ENCODE peak calls at places on chromosomes 1 and 21, in seven cellular contexts. One of them, this sample, is unnamed. For H3K4me1, the result is how much of the 10 kb centered on the place peaks cover.

GRCh38 chr1:81225769-81226602 is 574.7 kb upstream of the ADGRL2 start:
- DNase-seq in breast epithelium: no peak
- DNase-seq in HCT116: no peak
- DNase-seq in tibial nerve: no peak
- DNase-seq in body of pancreas: no peak
- DNase-seq in heart left ventricle: no peak
- DNase-seq in ovary: no peak
- DNase-seq in this sample: no peak

GRCh38 chr1:147185442-147185841 is 13.2 kb upstream of the PRKAB2 start:
- DNase-seq in tibial nerve: no peak
- DNase-seq in ovary: no peak
- DNase-seq in breast epithelium: no peak
- DNase-seq in body of pancreas: no peak
- DNase-seq in HCT116: no peak
- DNase-seq in heart left ventricle: no peak
- DNase-seq in this sample: no peak

GRCh38 chr1:85884372-85885035 is 176.3 kb upstream of the ZNHIT6 start:
- DNase-seq in tibial nerve: no peak
- DNase-seq in ovary: no peak
- DNase-seq in heart left ventricle: no peak
- DNase-seq in breast epithelium: no peak
- DNase-seq in HCT116: no peak
- DNase-seq in body of pancreas: no peak
- DNase-seq in this sample: no peak

GRCh38 chr1:88774151-88774556 is 90.1 kb downstream of the PKN2 start:
- DNase-seq in breast epithelium: no peak
- DNase-seq in heart left ventricle: no peak
- DNase-seq in body of pancreas: no peak
- DNase-seq in HCT116: peak
- DNase-seq in ovary: no peak
- DNase-seq in tibial nerve: no peak
- DNase-seq in this sample: no peak

GRCh38 chr1:154148787-154149186 is 6.1 kb downstream of the NUP210L start:
- DNase-seq in ovary: no peak
- DNase-seq in body of pancreas: no peak
- DNase-seq in HCT116: no peak
- DNase-seq in breast epithelium: no peak
- DNase-seq in tibial nerve: no peak
- DNase-seq in heart left ventricle: no peak
- DNase-seq in this sample: no peak

GRCh38 chr1:21576031-21576797 is 67.0 kb downstream of the ALPL start:
- DNase-seq in heart left ventricle: no peak
- DNase-seq in body of pancreas: no peak
- DNase-seq in tibial nerve: no peak
- DNase-seq in ovary: no peak
- DNase-seq in HCT116: no peak
- DNase-seq in breast epithelium: no peak
- DNase-seq in this sample: no peak

GRCh38 chr1:224753491-224753890 is 137.4 kb downstream of the CNIH3 start:
- DNase-seq in ovary: no peak
- DNase-seq in tibial nerve: no peak
- DNase-seq in body of pancreas: no peak
- DNase-seq in breast epithelium: no peak
- DNase-seq in HCT116: no peak
- DNase-seq in heart left ventricle: no peak
- DNase-seq in this sample: no peak

GRCh38 chr1:213982814-213983588 is 4.8 kb upstream of the PROX1 start:
- DNase-seq in heart left ventricle: peak
- DNase-seq in body of pancreas: peak
- DNase-seq in tibial nerve: no peak
- DNase-seq in ovary: no peak
- DNase-seq in HCT116: no peak
- DNase-seq in breast epithelium: no peak
- DNase-seq in this sample: no peak

GRCh38 chr1:110237406-110238152 is 27.5 kb downstream of the KCNC4 start:
- DNase-seq in HCT116: no peak
- DNase-seq in tibial nerve: no peak
- DNase-seq in heart left ventricle: peak
- DNase-seq in breast epithelium: no peak
- DNase-seq in ovary: no peak
- DNase-seq in body of pancreas: no peak
- DNase-seq in this sample: no peak

GRCh38 chr1:100542264-100542663 is 4.3 kb downstream of the GPR88 start:
- DNase-seq in HCT116: no peak
- DNase-seq in heart left ventricle: no peak
- DNase-seq in ovary: no peak
- DNase-seq in tibial nerve: no peak
- DNase-seq in breast epithelium: no peak
- DNase-seq in body of pancreas: no peak
- DNase-seq in this sample: no peak

GRCh38 chr1:174497461-174497860 is 49.7 kb downstream of the GPR52 start:
- DNase-seq in body of pancreas: no peak
- DNase-seq in breast epithelium: no peak
- DNase-seq in ovary: no peak
- DNase-seq in tibial nerve: no peak
- DNase-seq in heart left ventricle: no peak
- DNase-seq in HCT116: no peak
- DNase-seq in this sample: no peak
- TF ChIP-seq POLR2A in body of pancreas: no peak
- TF ChIP-seq POLR2A in breast epithelium: no peak
- TF ChIP-seq POLR2A in ovary: no peak
- TF ChIP-seq POLR2A in tibial nerve: no peak
- TF ChIP-seq POLR2A in heart left ventricle: no peak
- TF ChIP-seq POLR2A in HCT116: no peak
- TF ChIP-seq POLR2A in this sample: no peak

GRCh38 chr1:151946366-151946764 is 37.1 kb upstream of the THEM4 start:
- DNase-seq in HCT116: no peak
- DNase-seq in heart left ventricle: no peak
- DNase-seq in breast epithelium: no peak
- DNase-seq in body of pancreas: no peak
- DNase-seq in ovary: no peak
- DNase-seq in tibial nerve: no peak
- DNase-seq in this sample: no peak
- H3K4me1 ChIP-seq in HCT116: under half
- H3K4me1 ChIP-seq in heart left ventricle: under half
- H3K4me1 ChIP-seq in breast epithelium: under half
- H3K4me1 ChIP-seq in body of pancreas: under half
- H3K4me1 ChIP-seq in ovary: under half
- H3K4me1 ChIP-seq in tibial nerve: under half
- H3K4me1 ChIP-seq in this sample: under half

DNA sequence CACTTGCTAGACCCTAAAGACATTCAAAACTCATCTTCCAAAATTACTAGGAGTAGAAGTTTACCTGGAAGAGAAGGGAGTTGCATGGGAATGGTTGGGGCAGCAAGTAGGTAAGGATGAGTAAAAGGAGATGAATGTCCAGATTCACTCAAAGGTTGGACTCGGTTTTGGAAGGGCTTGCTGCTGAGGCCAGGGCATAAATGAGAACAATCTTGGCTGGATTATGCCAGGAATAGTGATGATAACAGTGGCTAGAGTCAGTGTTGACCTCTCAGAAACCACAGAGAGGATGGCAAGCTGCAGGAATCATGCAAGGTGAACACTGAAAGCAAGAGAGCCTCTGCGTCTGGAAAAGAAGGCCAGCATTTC is 43.4 kb downstream of the C8A start:
- DNase-seq in tibial nerve: no peak
- DNase-seq in ovary: no peak
- DNase-seq in heart left ventricle: no peak
- DNase-seq in body of pancreas: no peak
- DNase-seq in HCT116: no peak
- DNase-seq in breast epithelium: no peak
- DNase-seq in this sample: no peak
- TF ChIP-seq POLR2A in tibial nerve: no peak
- TF ChIP-seq POLR2A in ovary: no peak
- TF ChIP-seq POLR2A in heart left ventricle: no peak
- TF ChIP-seq POLR2A in body of pancreas: no peak
- TF ChIP-seq POLR2A in HCT116: no peak
- TF ChIP-seq POLR2A in breast epithelium: no peak
- TF ChIP-seq POLR2A in this sample: no peak

GRCh38 chr21:42578034-42578433 is 64.4 kb downstream of the SLC37A1 start:
- DNase-seq in tibial nerve: no peak
- DNase-seq in ovary: peak
- DNase-seq in body of pancreas: no peak
- DNase-seq in HCT116: no peak
- DNase-seq in breast epithelium: no peak
- DNase-seq in heart left ventricle: peak
- DNase-seq in this sample: peak

GRCh38 chr21:42572906-42573495 is 59.3 kb downstream of the SLC37A1 start:
- DNase-seq in body of pancreas: no peak
- DNase-seq in tibial nerve: no peak
- DNase-seq in HCT116: no peak
- DNase-seq in breast epithelium: no peak
- DNase-seq in ovary: peak
- DNase-seq in heart left ventricle: no peak
- DNase-seq in this sample: no peak

GRCh38 chr21:42574234-42575027 is 60.8 kb downstream of the SLC37A1 start:
- DNase-seq in body of pancreas: no peak
- DNase-seq in HCT116: no peak
- DNase-seq in heart left ventricle: no peak
- DNase-seq in ovary: peak
- DNase-seq in breast epithelium: no peak
- DNase-seq in tibial nerve: no peak
- DNase-seq in this sample: no peak

GRCh38 chr21:42576639-42577038 is 63.0 kb downstream of the SLC37A1 start:
- DNase-seq in body of pancreas: no peak
- DNase-seq in breast epithelium: no peak
- DNase-seq in heart left ventricle: no peak
- DNase-seq in tibial nerve: no peak
- DNase-seq in HCT116: no peak
- DNase-seq in ovary: no peak
- DNase-seq in this sample: no peak

GRCh38 chr21:42575111-42575510 is 61.5 kb downstream of the SLC37A1 start:
- DNase-seq in body of pancreas: no peak
- DNase-seq in tibial nerve: no peak
- DNase-seq in HCT116: no peak
- DNase-seq in heart left ventricle: no peak
- DNase-seq in breast epithelium: no peak
- DNase-seq in ovary: peak
- DNase-seq in this sample: no peak
- H3K4me1 ChIP-seq in body of pancreas: under half
- H3K4me1 ChIP-seq in tibial nerve: under half
- H3K4me1 ChIP-seq in HCT116: under half
- H3K4me1 ChIP-seq in heart left ventricle: under half
- H3K4me1 ChIP-seq in breast epithelium: under half
- H3K4me1 ChIP-seq in ovary: under half
- H3K4me1 ChIP-seq in this sample: under half

GRCh38 chr1:227316941-227317540 is 1.3 kb downstream of the CDC42BPA start:
- DNase-seq in breast epithelium: no peak
- DNase-seq in heart left ventricle: no peak
- DNase-seq in body of pancreas: peak
- DNase-seq in ovary: no peak
- DNase-seq in HCT116: no peak
- DNase-seq in tibial nerve: no peak
- DNase-seq in this sample: no peak

GRCh38 chr1:227320476-227320875 is 2.2 kb upstream of the CDC42BPA start:
- DNase-seq in body of pancreas: peak
- DNase-seq in ovary: no peak
- DNase-seq in HCT116: no peak
- DNase-seq in breast epithelium: no peak
- DNase-seq in heart left ventricle: no peak
- DNase-seq in tibial nerve: no peak
- DNase-seq in this sample: no peak

GRCh38 chr1:227317541-227318002 is 720 bp downstream of the CDC42BPA start:
- DNase-seq in ovary: peak
- DNase-seq in heart left ventricle: peak
- DNase-seq in tibial nerve: no peak
- DNase-seq in body of pancreas: peak
- DNase-seq in HCT116: no peak
- DNase-seq in breast epithelium: peak
- DNase-seq in this sample: peak

GRCh38 chr1:227318003-227318851 is at the start of gene CDC42BPA:
- DNase-seq in HCT116: peak
- DNase-seq in ovary: peak
- DNase-seq in body of pancreas: peak
- DNase-seq in breast epithelium: peak
- DNase-seq in tibial nerve: peak
- DNase-seq in heart left ventricle: peak
- DNase-seq in this sample: peak

GRCh38 chr1:227318852-227319607 is 738 bp upstream of the CDC42BPA start:
- DNase-seq in breast epithelium: peak
- DNase-seq in heart left ventricle: peak
- DNase-seq in ovary: peak
- DNase-seq in body of pancreas: peak
- DNase-seq in HCT116: no peak
- DNase-seq in tibial nerve: no peak
- DNase-seq in this sample: peak
- TF ChIP-seq POLR2A in breast epithelium: no peak
- TF ChIP-seq POLR2A in heart left ventricle: peak
- TF ChIP-seq POLR2A in ovary: no peak
- TF ChIP-seq POLR2A in body of pancreas: peak
- TF ChIP-seq POLR2A in HCT116: no peak
- TF ChIP-seq POLR2A in tibial nerve: no peak
- TF ChIP-seq POLR2A in this sample: no peak

GRCh38 chr1:208215393-208215792 is 28.8 kb downstream of the PLXNA2 start:
- DNase-seq in HCT116: no peak
- DNase-seq in heart left ventricle: no peak
- DNase-seq in ovary: no peak
- DNase-seq in breast epithelium: no peak
- DNase-seq in body of pancreas: no peak
- DNase-seq in tibial nerve: no peak
- DNase-seq in this sample: no peak
- H3K4me1 ChIP-seq in HCT116: under half
- H3K4me1 ChIP-seq in heart left ventricle: under half
- H3K4me1 ChIP-seq in ovary: under half
- H3K4me1 ChIP-seq in breast epithelium: under half
- H3K4me1 ChIP-seq in body of pancreas: under half
- H3K4me1 ChIP-seq in tibial nerve: under half
- H3K4me1 ChIP-seq in this sample: under half

This sample was measured in gastrocnemius medialis.